ENCODE peak calls at places on chromosomes 3 and 15, in nine cellular contexts. J is iris pigment epithelial cell; B is brain microvascular endothelial cell; S is GM12865; M is fibroblast of lung; U is stimulated activated CD8-positive, alpha-beta memory T cell treated with anti-CD3 and anti-CD28 coated beads, Interleukin-15, amount 100 ng/mL, for 24 hours; A is hippocampal formation; Q is left lung; I is Calu3. P is an unnamed sample.

GRCh38 chr3:120148187-120148954 is 54.1 kb upstream of the GSK3B start:
- DNase-seq in A (no peak), U (no peak), S (no peak), J (no peak), I (no peak), M (no peak), B (no peak), Q (no peak), P (no peak)

GRCh38 chr3:112639451-112640332 is 1.3 kb downstream of the CCDC80 start:
- DNase-seq in I (no peak), B (no peak), J (no peak), M (no peak), A (no peak), U (no peak), S (no peak), Q (no peak), P (peak)

GRCh38 chr3:196660381-196661166 is 21.1 kb downstream of the NRROS start:
- DNase-seq in S (no peak), Q (no peak), I (peak), J (no peak), M (no peak), A (no peak), B (no peak), U (no peak), P (no peak)

GRCh38 chr15:51382787-51383186 is 41.3 kb downstream of the GLDN start:
- DNase-seq in M (peak), U (no peak), B (peak), S (peak), J (peak), A (no peak), Q (no peak), I (peak), P (no peak)

GRCh38 chr3:49120096-49120437 is 556 bp downstream of the USP19 start:
- DNase-seq in A (no peak), I (no peak), B (no peak), J (peak), S (peak), M (no peak), U (no peak), Q (no peak), P (no peak)

GRCh38 chr3:16508591-16508995 is 4.9 kb downstream of the RFTN1 start:
- DNase-seq in Q (no peak), S (peak), I (no peak), A (no peak), J (peak), M (peak), B (no peak), U (no peak), P (no peak)

GRCh38 chr15:82128401-82129143 is 82.8 kb upstream of the MEX3B start:
- DNase-seq in Q (no peak), I (no peak), U (no peak), B (no peak), M (no peak), A (no peak), J (peak), S (peak), P (no peak)

GRCh38 chr3:115704661-115705338 is 81.5 kb downstream of the GAP43 start:
- DNase-seq in I (no peak), A (no peak), B (peak), M (peak), Q (no peak), U (no peak), S (no peak), J (no peak), P (no peak)

GRCh38 chr3:63441262-63441661 is 163.2 kb downstream of the SYNPR start:
- DNase-seq in Q (no peak), A (no peak), U (no peak), S (no peak), B (no peak), M (no peak), I (peak), J (no peak), P (no peak)

GRCh38 chr3:23830869-23831484 is 25.2 kb downstream of the UBE2E1 start:
- DNase-seq in J (peak), S (peak), A (no peak), B (no peak), M (no peak), Q (no peak), U (no peak), I (no peak), P (no peak)